ENCODE peak calls at places on chromosomes 5 and 9, in four cellular contexts. One of them, this sample, is unnamed.

GRCh38 chr5:59923465-59923864 is 29.9 kb upstream of the PDE4D start:
- DNase-seq in astrocyte of the spinal cord: no peak
- DNase-seq in tibial nerve: no peak
- DNase-seq in endothelial cell: no peak
- DNase-seq in this sample: no peak

GRCh38 chr5:172119921-172120688 is 67.9 kb downstream of the STK10 start:
- DNase-seq in astrocyte of the spinal cord: no peak
- DNase-seq in tibial nerve: no peak
- DNase-seq in endothelial cell: no peak
- DNase-seq in this sample: no peak

GRCh38 chr5:131193106-131193505 is 22.4 kb downstream of the LYRM7 start:
- DNase-seq in astrocyte of the spinal cord: peak
- DNase-seq in tibial nerve: no peak
- DNase-seq in endothelial cell: no peak
- DNase-seq in this sample: no peak

GRCh38 chr9:81636280-81636653 is 53.1 kb downstream of the TLE1 start:
- DNase-seq in astrocyte of the spinal cord: no peak
- DNase-seq in tibial nerve: no peak
- DNase-seq in endothelial cell: no peak
- DNase-seq in this sample: no peak

GRCh38 chr5:36877667-36878420 is 1.3 kb downstream of the NIPBL start:
- DNase-seq in astrocyte of the spinal cord: peak
- DNase-seq in tibial nerve: no peak
- DNase-seq in endothelial cell: no peak
- DNase-seq in this sample: no peak

GRCh38 chr5:161086456-161086855 is 234.4 kb upstream of the ATP10B start:
- DNase-seq in astrocyte of the spinal cord: peak
- DNase-seq in tibial nerve: no peak
- DNase-seq in endothelial cell: no peak
- DNase-seq in this sample: no peak

GRCh38 chr5:139619861-139620260 is 28.3 kb upstream of the CXXC5 start:
- DNase-seq in astrocyte of the spinal cord: no peak
- DNase-seq in tibial nerve: no peak
- DNase-seq in endothelial cell: no peak
- DNase-seq in this sample: no peak

GRCh38 chr5:96090205-96090604 is 128.6 kb upstream of the ELL2 start:
- DNase-seq in astrocyte of the spinal cord: no peak
- DNase-seq in tibial nerve: no peak
- DNase-seq in endothelial cell: no peak
- DNase-seq in this sample: no peak

GRCh38 chr5:1387059-1387755 is 42.3 kb upstream of the CLPTM1L start:
- DNase-seq in astrocyte of the spinal cord: no peak
- DNase-seq in tibial nerve: no peak
- DNase-seq in endothelial cell: no peak
- DNase-seq in this sample: no peak

GRCh38 chr5:107104040-107104773 is 566.5 kb downstream of the EFNA5 start:
- DNase-seq in astrocyte of the spinal cord: no peak
- DNase-seq in tibial nerve: no peak
- DNase-seq in endothelial cell: no peak
- DNase-seq in this sample: no peak

GRCh38 chr5:97534166-97534565 is 351.1 kb upstream of the RIOK2 start:
- DNase-seq in astrocyte of the spinal cord: peak
- DNase-seq in tibial nerve: no peak
- DNase-seq in endothelial cell: peak
- DNase-seq in this sample: no peak

GRCh38 chr5:40171971-40172370 is 507.7 kb upstream of the PTGER4 start:
- DNase-seq in astrocyte of the spinal cord: peak
- DNase-seq in tibial nerve: no peak
- DNase-seq in endothelial cell: no peak
- DNase-seq in this sample: no peak

DNA sequence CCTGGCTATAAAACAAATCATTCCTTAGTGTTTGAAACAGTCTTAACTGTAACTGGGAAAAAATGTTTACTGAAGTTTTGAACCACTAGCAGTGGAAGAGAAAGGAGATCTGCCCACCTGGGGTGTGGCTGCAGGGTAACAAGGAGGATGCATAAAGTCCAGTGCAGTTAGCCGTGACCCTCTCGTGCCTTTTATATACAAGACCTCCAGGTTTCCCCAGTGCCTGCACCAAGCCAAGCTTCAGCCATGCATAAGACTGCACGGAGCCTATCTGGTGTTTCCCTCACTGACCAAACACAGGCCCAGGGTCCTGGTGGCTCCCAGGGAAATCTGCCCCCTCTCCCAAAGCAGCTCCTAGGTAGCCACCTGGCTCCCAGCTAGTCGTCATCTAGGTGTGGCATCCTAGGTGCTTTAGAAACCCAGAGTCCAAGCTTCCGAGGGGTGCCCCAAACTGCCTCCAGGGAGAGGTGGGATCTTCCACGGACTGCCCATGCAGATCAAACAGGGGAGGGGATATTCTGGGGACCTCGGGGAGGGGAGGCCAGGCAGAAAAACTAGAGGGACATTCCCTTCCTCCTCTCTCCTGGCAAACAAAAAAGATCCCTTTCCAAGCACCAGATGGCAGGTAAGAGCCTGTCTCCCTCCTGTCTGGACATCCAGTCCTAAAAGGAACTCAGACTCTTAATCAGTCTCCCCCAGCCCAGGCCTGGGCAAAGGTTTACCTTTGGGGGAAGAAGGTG is 2.7 kb downstream of the SHB start:
- DNase-seq in astrocyte of the spinal cord: no peak
- DNase-seq in tibial nerve: no peak
- DNase-seq in endothelial cell: no peak
- DNase-seq in this sample: peak
- TF ChIP-seq CTCF in astrocyte of the spinal cord: peak
- TF ChIP-seq CTCF in tibial nerve: no peak
- TF ChIP-seq CTCF in endothelial cell: no peak
- TF ChIP-seq CTCF in this sample: no peak

DNA sequence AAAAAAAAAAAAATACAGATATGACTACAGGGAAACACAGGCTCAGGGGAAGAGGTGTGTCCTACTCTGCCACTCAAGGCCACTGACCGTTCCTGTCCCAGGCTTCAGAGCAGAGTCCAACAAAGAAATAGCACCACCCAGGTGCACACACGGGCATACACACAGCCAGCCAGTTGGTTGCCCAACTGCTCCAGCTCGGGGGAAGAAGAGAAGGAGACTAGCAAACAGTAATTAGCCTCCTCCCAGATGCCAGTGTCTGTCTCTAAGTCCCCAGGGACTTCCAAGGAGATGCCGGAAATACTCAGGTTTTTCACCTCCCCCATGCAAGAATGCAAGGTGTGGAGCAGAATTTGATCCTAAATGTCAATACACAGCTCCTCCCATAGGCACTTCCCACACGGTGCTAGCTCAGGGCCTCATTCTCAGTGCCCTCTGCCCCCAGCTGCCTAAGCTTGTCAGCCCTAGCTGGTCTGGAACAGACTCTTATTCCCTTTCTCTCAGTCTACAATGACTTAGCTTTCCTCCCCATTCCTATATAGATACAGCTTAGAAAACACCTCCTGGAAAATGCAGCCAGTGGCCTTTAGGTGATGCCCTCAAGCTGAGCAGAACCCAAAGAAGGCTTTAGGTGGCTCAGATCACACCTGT is 1.7 kb downstream of the MYORG start:
- DNase-seq in astrocyte of the spinal cord: no peak
- DNase-seq in tibial nerve: no peak
- DNase-seq in endothelial cell: no peak
- DNase-seq in this sample: no peak
- TF ChIP-seq CTCF in astrocyte of the spinal cord: no peak
- TF ChIP-seq CTCF in tibial nerve: no peak
- TF ChIP-seq CTCF in endothelial cell: no peak
- TF ChIP-seq CTCF in this sample: no peak

GRCh38 chr5:92678576-92679105 is 902.4 kb downstream of the NR2F1-AS1 start:
- DNase-seq in astrocyte of the spinal cord: no peak
- DNase-seq in tibial nerve: no peak
- DNase-seq in endothelial cell: no peak
- DNase-seq in this sample: no peak
- TF ChIP-seq CTCF in astrocyte of the spinal cord: peak
- TF ChIP-seq CTCF in tibial nerve: no peak
- TF ChIP-seq CTCF in endothelial cell: no peak
- TF ChIP-seq CTCF in this sample: no peak

DNA sequence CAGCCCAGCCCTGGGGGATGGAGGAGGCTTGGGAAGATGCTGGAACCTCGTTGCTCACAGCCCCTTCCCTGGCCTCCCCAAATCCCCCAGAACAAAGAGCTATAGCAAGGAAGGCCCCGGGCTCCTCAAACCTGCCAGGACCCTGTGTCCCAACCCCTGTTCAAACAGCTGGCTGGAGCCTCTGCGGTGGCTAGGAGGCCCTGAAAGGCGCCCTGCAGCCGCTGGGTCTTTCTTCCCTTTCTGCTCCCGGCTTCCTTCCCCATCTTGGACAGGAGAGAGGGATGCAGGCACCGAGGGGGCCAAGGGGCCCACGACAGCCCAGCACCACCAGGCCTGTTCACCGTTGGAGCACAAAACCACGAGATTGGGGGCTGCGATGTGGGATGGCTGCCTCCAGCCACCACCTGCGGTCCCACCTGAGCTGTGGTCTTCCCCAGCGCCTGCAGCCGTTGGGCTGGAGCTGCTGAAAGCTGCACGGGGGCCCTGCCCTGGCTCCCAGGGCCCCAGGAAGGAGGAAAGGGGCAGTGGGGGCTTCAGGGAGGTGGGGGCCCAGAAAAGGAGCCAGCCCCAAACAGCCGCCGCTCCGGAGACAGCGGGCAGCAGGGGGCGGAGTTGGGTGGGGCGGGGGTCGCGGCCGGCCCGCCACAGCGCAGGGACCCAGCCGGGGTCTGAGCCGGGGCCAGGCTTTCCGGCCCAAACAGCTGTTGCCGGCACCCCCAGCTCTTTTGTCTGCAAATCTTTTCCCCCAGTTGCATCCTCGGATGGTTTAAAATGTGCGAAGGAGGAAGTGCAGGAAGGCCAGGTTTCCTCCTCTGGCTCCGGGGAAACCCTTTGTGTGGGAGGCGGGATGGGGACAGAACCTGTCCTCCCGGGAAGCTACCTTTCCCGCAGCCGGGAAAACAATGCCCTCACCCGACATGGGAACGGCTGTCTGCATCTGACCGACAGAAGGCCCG is 16.1 kb downstream of the NOTCH1 start:
- DNase-seq in astrocyte of the spinal cord: no peak
- DNase-seq in tibial nerve: no peak
- DNase-seq in endothelial cell: peak
- DNase-seq in this sample: no peak
- TF ChIP-seq CTCF in astrocyte of the spinal cord: no peak
- TF ChIP-seq CTCF in tibial nerve: no peak
- TF ChIP-seq CTCF in endothelial cell: no peak
- TF ChIP-seq CTCF in this sample: no peak

This sample was measured in suprapubic skin.